ENCODE peak calls at places on chromosomes 12 and 14, in seven cellular contexts. O, E, H, D, K, X and I are unnamed samples.

GRCh38 chr12:77795699-77796098 is 35.0 kb upstream of the NAV3 start:
- DNase-seq in D (no peak), H (no peak), X (no peak), K (no peak), O (no peak), E (no peak), I (no peak)

GRCh38 chr14:76373456-76373855 is 2.5 kb upstream of the ESRRB start:
- DNase-seq in K (no peak), E (no peak), D (no peak), X (no peak), O (no peak), H (no peak), I (peak)

GRCh38 chr14:71499018-71499417 is 433.2 kb upstream of the RGS6 start:
- DNase-seq in O (no peak), H (no peak), K (no peak), D (no peak), E (no peak), X (no peak), I (no peak)

GRCh38 chr12:111705672-111706071 is 19.8 kb downstream of the ACAD10 start:
- DNase-seq in H (no peak), D (no peak), O (no peak), X (no peak), K (no peak), E (no peak), I (no peak)

GRCh38 chr14:64715628-64716412 is 11.6 kb downstream of the PLEKHG3 start:
- DNase-seq in K (no peak), E (no peak), O (no peak), H (no peak), D (peak), X (no peak), I (no peak)

GRCh38 chr14:32934891-32935633 is 3.6 kb upstream of the NPAS3 start:
- DNase-seq in H (no peak), O (peak), E (no peak), K (no peak), D (no peak), X (no peak), I (no peak)

GRCh38 chr14:30748343-30748742 is 126.0 kb upstream of the COCH start:
- DNase-seq in X (no peak), K (no peak), D (no peak), E (no peak), O (no peak), H (no peak), I (no peak)

GRCh38 chr12:19517583-19517982 is 78.3 kb downstream of the AEBP2 start:
- DNase-seq in O (no peak), K (no peak), D (no peak), H (no peak), E (no peak), X (no peak), I (no peak)

GRCh38 chr14:81400202-81400678 is at the start of gene STON2:
- DNase-seq in O (no peak), D (peak), K (no peak), X (no peak), E (no peak), H (no peak), I (peak)